ENCODE peak calls at places on chromosome 7, in eight cellular contexts. C is AG09309, R is tibial artery, E is GM20000, V is GM12864, D is lung, O is progenitor cell of endocrine pancreas, L is transverse colon. G is an unnamed sample.

GRCh38 chr7:51249991-51250390 is 66.6 kb downstream of the COBL start:
- DNase-seq in C (no peak), R (no peak), E (no peak), V (no peak), D (no peak), O (no peak), L (no peak), G (no peak)

GRCh38 chr7:151876112-151876898 is 610 bp downstream of the PRKAG2 start:
- DNase-seq in C (no peak), R (peak), E (peak), V (no peak), D (peak), O (peak), L (peak), G (peak)

GRCh38 chr7:99606531-99606930 is 8.5 kb downstream of the TMEM225B start:
- DNase-seq in C (no peak), R (no peak), E (peak), V (no peak), D (no peak), O (no peak), L (no peak), G (no peak)

GRCh38 chr7:959271-959670 is 4.8 kb upstream of the ADAP1 start:
- DNase-seq in C (no peak), R (peak), E (no peak), V (no peak), D (no peak), O (no peak), L (peak), G (no peak)

GRCh38 chr7:42886866-42887509 is 24.9 kb downstream of the C7orf25 start:
- DNase-seq in C (no peak), R (no peak), E (no peak), V (no peak), D (no peak), O (no peak), L (no peak), G (no peak)

GRCh38 chr7:378041-378420 is 88.1 kb downstream of the FOXL3 start:
- DNase-seq in C (no peak), R (peak), E (no peak), V (no peak), D (no peak), O (no peak), L (no peak), G (no peak)

GRCh38 chr7:113394856-113395255 is 276.5 kb upstream of the SMIM30 start:
- DNase-seq in C (no peak), R (no peak), E (no peak), V (no peak), D (no peak), O (no peak), L (no peak), G (no peak)

GRCh38 chr7:73718438-73718881 is 1.0 kb downstream of the STX1A start:
- DNase-seq in C (no peak), R (no peak), E (no peak), V (no peak), D (no peak), O (no peak), L (no peak), G (no peak)

GRCh38 chr7:21617513-21617912 is 74.7 kb downstream of the DNAH11 start:
- DNase-seq in C (no peak), R (no peak), E (no peak), V (no peak), D (no peak), O (no peak), L (no peak), G (no peak)

GRCh38 chr7:92747041-92747835 is 89.1 kb downstream of the CDK6 start:
- DNase-seq in C (no peak), R (no peak), E (no peak), V (no peak), D (no peak), O (no peak), L (no peak), G (no peak)

GRCh38 chr7:116145245-116145852 is 65.0 kb upstream of the TES start:
- DNase-seq in C (no peak), R (no peak), E (peak), V (no peak), D (no peak), O (no peak), L (no peak), G (peak)

GRCh38 chr7:25180592-25180923 is 47.7 kb downstream of the NPVF start:
- DNase-seq in C (no peak), R (no peak), E (no peak), V (peak), D (no peak), O (no peak), L (no peak), G (no peak)
- TF ChIP-seq CTCF in C (no peak), R (no peak), E (no peak), V (no peak), D (no peak), O (no peak), L (no peak), G (no peak)

GRCh38 chr7:108086962-108087361 is 43.2 kb downstream of the LAMB4 start:
- DNase-seq in C (no peak), R (no peak), E (no peak), V (no peak), D (no peak), O (no peak), L (no peak), G (no peak)
- TF ChIP-seq CTCF in C (no peak), R (no peak), E (no peak), V (no peak), D (no peak), O (no peak), L (no peak), G (no peak)

GRCh38 chr7:33089142-33089541 is 20.1 kb downstream of the RP9 start:
- DNase-seq in C (no peak), R (no peak), E (no peak), V (no peak), D (no peak), O (no peak), L (no peak), G (no peak)
- TF ChIP-seq CTCF in C (no peak), R (no peak), E (no peak), V (no peak), D (no peak), O (no peak), L (no peak), G (no peak)

GRCh38 chr7:141649865-141650499 is 52.0 kb downstream of the DENND11 start:
- DNase-seq in C (peak), R (peak), E (peak), V (peak), D (peak), O (peak), L (peak), G (peak)
- TF ChIP-seq CTCF in C (peak), R (peak), E (peak), V (peak), D (no peak), O (peak), L (peak), G (peak)

GRCh38 chr7:4739528-4739992 is 35.9 kb upstream of the AP5Z1 start:
- DNase-seq in C (no peak), R (no peak), E (no peak), V (no peak), D (peak), O (no peak), L (no peak), G (no peak)
- TF ChIP-seq CTCF in C (no peak), R (peak), E (no peak), V (no peak), D (no peak), O (peak), L (peak), G (no peak)

GRCh38 chr7:155404976-155405375 is 53.0 kb upstream of the EN2 start:
- DNase-seq in C (no peak), R (no peak), E (peak), V (no peak), D (no peak), O (no peak), L (no peak), G (no peak)

GRCh38 chr7:155407799-155408198 is 50.1 kb upstream of the EN2 start:
- DNase-seq in C (no peak), R (no peak), E (no peak), V (no peak), D (no peak), O (no peak), L (no peak), G (no peak)

GRCh38 chr7:155408657-155409586 is 49.0 kb upstream of the EN2 start:
- DNase-seq in C (no peak), R (no peak), E (peak), V (no peak), D (no peak), O (no peak), L (no peak), G (no peak)

GRCh38 chr7:155402941-155403340 is 55.0 kb upstream of the EN2 start:
- DNase-seq in C (no peak), R (no peak), E (no peak), V (no peak), D (no peak), O (no peak), L (no peak), G (no peak)

DNA sequence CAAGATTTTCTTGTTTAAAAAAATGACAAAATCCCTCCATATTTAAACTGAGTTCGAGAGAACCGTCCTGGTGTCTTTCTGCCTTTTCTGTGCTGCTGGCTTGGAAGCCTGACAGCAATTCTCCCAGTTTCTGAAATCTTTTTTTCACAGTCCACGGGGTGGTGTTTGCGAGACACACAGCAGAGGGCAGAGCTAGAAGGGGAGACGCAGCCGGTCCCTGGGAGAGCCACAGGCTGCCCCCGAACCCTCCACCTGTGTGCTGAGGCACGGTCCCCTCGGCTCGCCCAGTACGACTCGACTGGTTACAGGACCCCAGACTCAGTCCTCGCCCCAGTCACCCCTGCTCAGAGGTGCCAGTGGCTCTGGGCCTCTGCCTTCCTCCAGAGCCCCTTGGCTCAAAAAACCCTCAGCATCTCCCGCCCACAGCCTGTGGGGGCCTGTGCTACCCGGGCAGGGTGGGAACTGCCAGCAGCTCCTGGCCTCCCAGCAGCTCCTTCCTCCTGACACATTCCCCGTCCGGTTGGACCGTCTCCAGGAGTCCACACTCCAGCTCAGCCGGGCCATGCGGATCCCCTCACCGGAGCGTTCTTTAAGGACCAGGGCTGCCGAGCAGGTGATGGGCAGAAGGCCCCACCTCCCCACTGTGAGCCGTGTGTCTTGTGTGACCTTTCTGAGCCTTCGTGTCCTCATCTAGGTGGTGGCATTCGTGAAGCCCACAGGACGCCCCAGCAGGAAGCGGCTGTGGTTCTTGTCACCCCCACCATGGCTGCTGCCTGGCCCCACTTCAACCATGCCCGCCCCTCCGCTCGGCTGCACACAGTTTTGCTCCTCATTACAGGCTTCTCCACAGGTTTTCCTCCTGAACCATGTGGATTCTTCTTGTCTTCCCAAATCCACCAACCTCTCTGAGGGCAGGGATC is 52.3 kb upstream of the EN2 start:
- DNase-seq in C (no peak), R (no peak), E (peak), V (no peak), D (no peak), O (no peak), L (no peak), G (no peak)
- TF ChIP-seq CTCF in C (no peak), R (no peak), E (no peak), V (peak), D (no peak), O (no peak), L (no peak), G (no peak)